ENCODE peak calls at places on chromosome 5, in five cellular contexts. One of them, this sample, is unnamed.
A peak's percentile ranks its signal among the peaks of the same experiment; 100 is the strongest.

GRCh38 chr5:38323645-38324295 is 65.4 kb downstream of the EGFLAM start:
- DNase-seq in cardiac muscle cell: no peak
- DNase-seq in A549: no peak
- DNase-seq in colonic mucosa: no peak
- DNase-seq in mucosa of descending colon: no peak
- DNase-seq in this sample: no peak

GRCh38 chr5:16345454-16345853 is 120.1 kb downstream of the ZNF622 start:
- DNase-seq in cardiac muscle cell: no peak
- DNase-seq in A549: no peak
- DNase-seq in colonic mucosa: peak; percentile 19
- DNase-seq in mucosa of descending colon: no peak
- DNase-seq in this sample: no peak

GRCh38 chr5:1009359-1010180 is 968 bp downstream of the NKD2 start:
- DNase-seq in cardiac muscle cell: no peak
- DNase-seq in A549: no peak
- DNase-seq in colonic mucosa: no peak
- DNase-seq in mucosa of descending colon: peak; percentile 27
- DNase-seq in this sample: peak; percentile 81

GRCh38 chr5:1808466-1808865 is 7.3 kb downstream of the NDUFS6 start:
- DNase-seq in cardiac muscle cell: no peak
- DNase-seq in A549: no peak
- DNase-seq in colonic mucosa: no peak
- DNase-seq in mucosa of descending colon: no peak
- DNase-seq in this sample: no peak

GRCh38 chr5:10701567-10702039 is 59.4 kb downstream of the DAP start:
- DNase-seq in cardiac muscle cell: peak; percentile 50
- DNase-seq in A549: peak; percentile 41
- DNase-seq in colonic mucosa: peak; percentile 55
- DNase-seq in mucosa of descending colon: no peak
- DNase-seq in this sample: no peak

GRCh38 chr5:58315794-58316193 is 144.1 kb downstream of the PLK2 start:
- DNase-seq in cardiac muscle cell: no peak
- DNase-seq in A549: no peak
- DNase-seq in colonic mucosa: no peak
- DNase-seq in mucosa of descending colon: no peak
- DNase-seq in this sample: no peak

GRCh38 chr5:159273923-159274322 is 10.8 kb downstream of the UBLCP1 start:
- DNase-seq in cardiac muscle cell: no peak
- DNase-seq in A549: no peak
- DNase-seq in colonic mucosa: no peak
- DNase-seq in mucosa of descending colon: no peak
- DNase-seq in this sample: no peak

GRCh38 chr5:161850491-161850890 is 2.6 kb downstream of the GABRA1 start:
- DNase-seq in cardiac muscle cell: no peak
- DNase-seq in A549: no peak
- DNase-seq in colonic mucosa: no peak
- DNase-seq in mucosa of descending colon: no peak
- DNase-seq in this sample: no peak

GRCh38 chr5:78504726-78505431 is 143.7 kb downstream of the LHFPL2 start:
- DNase-seq in cardiac muscle cell: peak; percentile 45
- DNase-seq in A549: peak; percentile 47
- DNase-seq in colonic mucosa: peak; percentile 66
- DNase-seq in mucosa of descending colon: peak; percentile 55
- DNase-seq in this sample: no peak

GRCh38 chr5:58937031-58937681 is 354.3 kb downstream of the RAB3C start:
- DNase-seq in cardiac muscle cell: no peak
- DNase-seq in A549: no peak
- DNase-seq in colonic mucosa: no peak
- DNase-seq in mucosa of descending colon: no peak
- DNase-seq in this sample: no peak

GRCh38 chr5:133519191-133519590 is 93.2 kb downstream of the FSTL4 start:
- DNase-seq in cardiac muscle cell: no peak
- DNase-seq in A549: no peak
- DNase-seq in colonic mucosa: no peak
- DNase-seq in mucosa of descending colon: no peak
- DNase-seq in this sample: peak; percentile 46

GRCh38 chr5:19555876-19556275 is 432.1 kb downstream of the CDH18 start:
- DNase-seq in cardiac muscle cell: no peak
- DNase-seq in A549: no peak
- DNase-seq in colonic mucosa: no peak
- DNase-seq in mucosa of descending colon: no peak
- DNase-seq in this sample: no peak

GRCh38 chr5:112366987-112367386 is 52.1 kb downstream of the EPB41L4A start:
- DNase-seq in cardiac muscle cell: no peak
- DNase-seq in A549: peak; percentile 34
- DNase-seq in colonic mucosa: no peak
- DNase-seq in mucosa of descending colon: no peak
- DNase-seq in this sample: no peak

GRCh38 chr5:77321793-77322394 is 111.4 kb downstream of the PDE8B start:
- DNase-seq in cardiac muscle cell: no peak
- DNase-seq in A549: no peak
- DNase-seq in colonic mucosa: no peak
- DNase-seq in mucosa of descending colon: no peak
- DNase-seq in this sample: no peak

GRCh38 chr5:102314328-102314727 is 18.2 kb upstream of the SLCO4C1 start:
- DNase-seq in cardiac muscle cell: no peak
- DNase-seq in A549: no peak
- DNase-seq in colonic mucosa: no peak
- DNase-seq in mucosa of descending colon: no peak
- DNase-seq in this sample: no peak

GRCh38 chr5:80797428-80798024 is 142.7 kb upstream of the DHFR start:
- DNase-seq in cardiac muscle cell: no peak
- DNase-seq in A549: no peak
- DNase-seq in colonic mucosa: no peak
- DNase-seq in mucosa of descending colon: no peak
- DNase-seq in this sample: no peak

GRCh38 chr5:160165137-160166068 is 46.2 kb upstream of the PWWP2A start:
- DNase-seq in cardiac muscle cell: peak; percentile 38
- DNase-seq in A549: peak; percentile 95
- DNase-seq in colonic mucosa: peak; percentile 72
- DNase-seq in mucosa of descending colon: peak; percentile 80
- DNase-seq in this sample: peak; percentile 98

GRCh38 chr5:169197343-169197742 is 103.6 kb downstream of the SLIT3 start:
- DNase-seq in cardiac muscle cell: no peak
- DNase-seq in A549: peak; percentile 41
- DNase-seq in colonic mucosa: no peak
- DNase-seq in mucosa of descending colon: no peak
- DNase-seq in this sample: no peak

GRCh38 chr5:11234501-11234911 is 473.5 kb upstream of the DAP start:
- DNase-seq in cardiac muscle cell: peak; percentile 74
- DNase-seq in A549: no peak
- DNase-seq in colonic mucosa: no peak
- DNase-seq in mucosa of descending colon: no peak
- DNase-seq in this sample: no peak

GRCh38 chr5:51225671-51226419 is 157.4 kb upstream of the ISL1 start:
- DNase-seq in cardiac muscle cell: peak; percentile 48
- DNase-seq in A549: no peak
- DNase-seq in colonic mucosa: no peak
- DNase-seq in mucosa of descending colon: no peak
- DNase-seq in this sample: no peak

GRCh38 chr5:173829826-173830225 is 58.3 kb upstream of the CPEB4 start:
- DNase-seq in cardiac muscle cell: no peak
- DNase-seq in A549: peak; percentile 26
- DNase-seq in colonic mucosa: no peak
- DNase-seq in mucosa of descending colon: no peak
- DNase-seq in this sample: no peak

GRCh38 chr5:136155769-136156168 is 23.1 kb downstream of the SMAD5 start:
- DNase-seq in cardiac muscle cell: no peak
- DNase-seq in A549: no peak
- DNase-seq in colonic mucosa: no peak
- DNase-seq in mucosa of descending colon: no peak
- DNase-seq in this sample: no peak

GRCh38 chr5:29016067-29016466 is 1977.7 kb upstream of the CDH9 start:
- DNase-seq in cardiac muscle cell: no peak
- DNase-seq in A549: peak; percentile 25
- DNase-seq in colonic mucosa: no peak
- DNase-seq in mucosa of descending colon: peak; percentile 25
- DNase-seq in this sample: no peak

GRCh38 chr5:114055318-114055788 is 306.5 kb upstream of the KCNN2 start:
- DNase-seq in cardiac muscle cell: peak; percentile 95
- DNase-seq in A549: peak; percentile 1
- DNase-seq in colonic mucosa: peak; percentile 20
- DNase-seq in mucosa of descending colon: peak; percentile 24
- DNase-seq in this sample: peak; percentile 88

GRCh38 chr5:96961053-96961452 is 25.2 kb downstream of the LNPEP start:
- DNase-seq in cardiac muscle cell: no peak
- DNase-seq in A549: no peak
- DNase-seq in colonic mucosa: no peak
- DNase-seq in mucosa of descending colon: no peak
- DNase-seq in this sample: no peak

GRCh38 chr5:96638566-96638965 is 23.6 kb upstream of the CAST start:
- DNase-seq in cardiac muscle cell: no peak
- DNase-seq in A549: no peak
- DNase-seq in colonic mucosa: no peak
- DNase-seq in mucosa of descending colon: no peak
- DNase-seq in this sample: no peak

GRCh38 chr5:52961238-52961637 is 27.9 kb upstream of the ITGA2 start:
- DNase-seq in cardiac muscle cell: no peak
- DNase-seq in A549: no peak
- DNase-seq in colonic mucosa: no peak
- DNase-seq in mucosa of descending colon: no peak
- DNase-seq in this sample: no peak

GRCh38 chr5:134568761-134569725 is 43.6 kb downstream of the JADE2 start:
- DNase-seq in cardiac muscle cell: peak; percentile 70
- DNase-seq in A549: peak; percentile 50
- DNase-seq in colonic mucosa: peak; percentile 69
- DNase-seq in mucosa of descending colon: peak; percentile 77
- DNase-seq in this sample: no peak

GRCh38 chr5:6731465-6732237 is 18.4 kb downstream of the TENT4A start:
- DNase-seq in cardiac muscle cell: no peak
- DNase-seq in A549: no peak
- DNase-seq in colonic mucosa: no peak
- DNase-seq in mucosa of descending colon: no peak
- DNase-seq in this sample: no peak

GRCh38 chr5:81749186-81749561 is 1.7 kb downstream of the SSBP2 start:
- DNase-seq in cardiac muscle cell: peak; percentile 32
- DNase-seq in A549: no peak
- DNase-seq in colonic mucosa: no peak
- DNase-seq in mucosa of descending colon: no peak
- DNase-seq in this sample: no peak

GRCh38 chr5:109830955-109831502 is 141.3 kb downstream of the MAN2A1 start:
- DNase-seq in cardiac muscle cell: no peak
- DNase-seq in A549: no peak
- DNase-seq in colonic mucosa: no peak
- DNase-seq in mucosa of descending colon: no peak
- DNase-seq in this sample: no peak

DNA sequence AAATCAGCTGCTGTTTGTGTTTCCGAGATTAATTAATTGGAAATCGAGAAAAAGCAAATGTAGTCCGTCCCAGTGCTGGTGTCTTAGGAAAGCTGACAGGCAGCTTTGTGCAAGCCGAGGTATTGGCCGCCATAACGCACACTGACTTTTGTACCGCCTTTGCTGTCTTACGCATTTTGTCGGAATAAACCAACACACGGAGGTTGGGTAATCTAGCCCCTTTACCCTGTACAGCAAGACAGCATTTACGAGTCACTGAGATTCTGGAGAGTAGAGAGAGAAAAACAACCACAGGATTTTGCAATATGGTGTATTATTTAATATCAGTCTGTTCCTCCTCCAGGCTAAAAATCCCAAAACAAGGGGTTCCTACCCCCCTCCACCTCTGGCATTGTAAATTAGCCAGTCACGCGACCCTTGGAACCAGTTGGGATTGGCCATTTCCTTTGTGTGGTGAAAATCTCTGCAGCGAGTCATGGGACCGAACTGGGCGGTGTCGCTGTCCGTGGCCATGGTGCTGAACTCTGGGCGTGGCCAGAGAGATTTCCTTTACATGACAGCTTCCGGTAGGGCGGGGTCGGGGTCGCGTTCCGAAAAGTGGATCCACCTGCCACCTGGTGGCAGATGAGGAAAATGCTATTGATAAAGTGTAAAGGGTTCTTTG is 10.3 kb upstream of the PCDHB1 start:
- DNase-seq in cardiac muscle cell: peak; percentile 99
- DNase-seq in A549: peak; percentile 96
- DNase-seq in colonic mucosa: peak; percentile 80
- DNase-seq in mucosa of descending colon: peak; percentile 74
- DNase-seq in this sample: peak; percentile 99
- TF ChIP-seq CTCF in cardiac muscle cell: peak; percentile 52
- TF ChIP-seq CTCF in A549: peak; percentile 87
- TF ChIP-seq CTCF in colonic mucosa: peak; percentile 48
- TF ChIP-seq CTCF in mucosa of descending colon: no peak
- TF ChIP-seq CTCF in this sample: peak; percentile 83

GRCh38 chr5:127042593-127042992 is 12.2 kb upstream of the MARCHF3 start:
- DNase-seq in cardiac muscle cell: no peak
- DNase-seq in A549: no peak
- DNase-seq in colonic mucosa: no peak
- DNase-seq in mucosa of descending colon: no peak
- DNase-seq in this sample: no peak
- TF ChIP-seq CTCF in cardiac muscle cell: peak; percentile 25
- TF ChIP-seq CTCF in A549: no peak
- TF ChIP-seq CTCF in colonic mucosa: no peak
- TF ChIP-seq CTCF in mucosa of descending colon: no peak
- TF ChIP-seq CTCF in this sample: no peak

DNA sequence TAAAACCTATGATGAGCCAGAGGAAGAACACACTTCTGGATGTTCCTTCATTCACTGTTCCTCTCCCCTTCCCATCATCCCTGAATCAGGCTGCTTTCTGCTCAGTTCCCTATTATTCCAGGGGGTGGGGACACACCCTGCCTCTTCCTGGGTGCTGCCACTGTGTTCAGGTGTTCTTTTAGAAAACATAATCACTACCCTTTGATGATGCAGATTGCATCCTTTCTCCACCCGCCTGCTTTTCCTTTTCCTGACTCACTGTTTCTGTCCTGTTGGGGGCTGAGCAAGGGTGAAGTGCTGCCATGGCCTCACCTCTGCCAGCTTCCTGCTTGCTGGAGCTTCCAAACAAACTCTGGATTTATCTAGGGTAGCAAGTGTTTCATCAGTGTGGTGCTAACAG is 331.9 kb upstream of the GRIA1 start:
- DNase-seq in cardiac muscle cell: no peak
- DNase-seq in A549: no peak
- DNase-seq in colonic mucosa: no peak
- DNase-seq in mucosa of descending colon: no peak
- DNase-seq in this sample: no peak
- TF ChIP-seq CTCF in cardiac muscle cell: no peak
- TF ChIP-seq CTCF in A549: no peak
- TF ChIP-seq CTCF in colonic mucosa: no peak
- TF ChIP-seq CTCF in mucosa of descending colon: no peak
- TF ChIP-seq CTCF in this sample: no peak

GRCh38 chr5:5321137-5321536 is 101.3 kb upstream of the ICE1 start:
- DNase-seq in cardiac muscle cell: no peak
- DNase-seq in A549: no peak
- DNase-seq in colonic mucosa: no peak
- DNase-seq in mucosa of descending colon: no peak
- DNase-seq in this sample: no peak

GRCh38 chr5:5316333-5316732 is 106.1 kb upstream of the ICE1 start:
- DNase-seq in cardiac muscle cell: no peak
- DNase-seq in A549: no peak
- DNase-seq in colonic mucosa: no peak
- DNase-seq in mucosa of descending colon: no peak
- DNase-seq in this sample: no peak

GRCh38 chr5:5320062-5320805 is 102.2 kb upstream of the ICE1 start:
- DNase-seq in cardiac muscle cell: no peak
- DNase-seq in A549: no peak
- DNase-seq in colonic mucosa: no peak
- DNase-seq in mucosa of descending colon: no peak
- DNase-seq in this sample: no peak

GRCh38 chr5:5317976-5318375 is 104.5 kb upstream of the ICE1 start:
- DNase-seq in cardiac muscle cell: no peak
- DNase-seq in A549: no peak
- DNase-seq in colonic mucosa: no peak
- DNase-seq in mucosa of descending colon: no peak
- DNase-seq in this sample: no peak

GRCh38 chr5:5318426-5319205 is 103.9 kb upstream of the ICE1 start:
- DNase-seq in cardiac muscle cell: no peak
- DNase-seq in A549: no peak
- DNase-seq in colonic mucosa: no peak
- DNase-seq in mucosa of descending colon: no peak
- DNase-seq in this sample: no peak
- TF ChIP-seq CTCF in cardiac muscle cell: no peak
- TF ChIP-seq CTCF in A549: no peak
- TF ChIP-seq CTCF in colonic mucosa: no peak
- TF ChIP-seq CTCF in mucosa of descending colon: no peak
- TF ChIP-seq CTCF in this sample: no peak